ENCODE peak calls at places on chromosomes 12 and 14, in five cellular contexts. J is tibial artery, C is fibroblast of villous mesenchyme, M is lower leg skin, V is LNCaP clone FGC. N is an unnamed sample.

GRCh38 chr12:76449572-76449971 is 101.4 kb upstream of the BBS10 start:
- DNase-seq in J (no peak), C (peak; percentile 67), M (no peak), V (no peak), N (peak; percentile 75)

GRCh38 chr12:81257952-81258551 is 180.2 kb downstream of the ACSS3 start:
- DNase-seq in J (no peak), C (peak; percentile 54), M (no peak), V (peak; percentile 36), N (peak; percentile 73)

GRCh38 chr12:16939871-16940306 is 333.9 kb upstream of the LMO3 start:
- DNase-seq in J (no peak), C (peak; percentile 20), M (no peak), V (peak; percentile 92), N (peak; percentile 72)

GRCh38 chr14:94009767-94010166 is 12.7 kb downstream of the CCDC197 start:
- DNase-seq in J (no peak), C (peak; percentile 22), M (no peak), V (no peak), N (peak; percentile 75)

GRCh38 chr14:64733899-64734298 is 29.7 kb downstream of the PLEKHG3 start:
- DNase-seq in J (no peak), C (no peak), M (no peak), V (no peak), N (no peak)

GRCh38 chr12:116931665-116932064 is 20.9 kb downstream of the FBXW8 start:
- DNase-seq in J (no peak), C (no peak), M (no peak), V (no peak), N (no peak)

GRCh38 chr12:106672308-106673085 is 89.7 kb downstream of the RFX4 start:
- DNase-seq in J (no peak), C (no peak), M (no peak), V (no peak), N (no peak)

GRCh38 chr12:12671850-12672660 is 23.9 kb downstream of the GPR19 start:
- DNase-seq in J (no peak), C (no peak), M (no peak), V (no peak), N (peak; percentile 31)

GRCh38 chr12:57837779-57838562 is 8.6 kb downstream of the CTDSP2 start:
- DNase-seq in J (peak; percentile 62), C (peak; percentile 61), M (no peak), V (no peak), N (peak; percentile 72)

GRCh38 chr12:87329076-87329863 is 699.9 kb downstream of the C12orf50 start:
- DNase-seq in J (no peak), C (no peak), M (no peak), V (no peak), N (no peak)

GRCh38 chr12:54411398-54412241 is 7.4 kb downstream of the ITGA5 start:
- DNase-seq in J (peak; percentile 93), C (peak; percentile 77), M (peak; percentile 90), V (no peak), N (peak; percentile 80)

GRCh38 chr12:105740970-105741725 is 397.6 kb downstream of the NUAK1 start:
- DNase-seq in J (no peak), C (no peak), M (peak; percentile 24), V (peak; percentile 53), N (peak; percentile 24)

GRCh38 chr14:39181026-39181692 is 6.1 kb downstream of the PNN start:
- DNase-seq in J (no peak), C (no peak), M (no peak), V (no peak), N (no peak)

GRCh38 chr12:66352197-66352596 is 49.9 kb downstream of the HELB start:
- DNase-seq in J (no peak), C (peak; percentile 16), M (no peak), V (peak; percentile 10), N (peak; percentile 56)

GRCh38 chr12:29783773-29784666 is at the start of gene TMTC1:
- DNase-seq in J (peak; percentile 67), C (peak; percentile 62), M (peak; percentile 28), V (no peak), N (peak; percentile 70)

GRCh38 chr12:106978035-106978800 is 8.7 kb downstream of the MTERF2 start:
- DNase-seq in J (peak; percentile 51), C (peak; percentile 54), M (no peak), V (peak; percentile 42), N (peak; percentile 78)

GRCh38 chr12:20508362-20508761 is 140.0 kb downstream of the PDE3A start:
- DNase-seq in J (no peak), C (peak; percentile 49), M (no peak), V (no peak), N (peak; percentile 90)

GRCh38 chr12:49198431-49199155 is 9.7 kb upstream of the TUBA1A start:
- DNase-seq in J (no peak), C (peak; percentile 55), M (no peak), V (no peak), N (peak; percentile 73)

GRCh38 chr12:108375986-108376663 is 37.0 kb upstream of the CMKLR1 start:
- DNase-seq in J (no peak), C (no peak), M (no peak), V (no peak), N (peak; percentile 68)

GRCh38 chr12:107504503-107504885 is 181.1 kb upstream of the PWP1 start:
- DNase-seq in J (no peak), C (no peak), M (no peak), V (no peak), N (no peak)

GRCh38 chr12:100798799-100799198 is 4.2 kb downstream of the ANO4 start:
- DNase-seq in J (no peak), C (peak; percentile 41), M (no peak), V (no peak), N (peak; percentile 61)

GRCh38 chr14:67413806-67414769 is 2.1 kb upstream of the PLEK2 start:
- DNase-seq in J (no peak), C (peak; percentile 43), M (no peak), V (no peak), N (peak; percentile 69)

GRCh38 chr12:85955127-85955526 is 81.0 kb downstream of the NTS start:
- DNase-seq in J (no peak), C (peak; percentile 10), M (no peak), V (no peak), N (peak; percentile 41)

GRCh38 chr12:80837342-80837978 is 100.3 kb downstream of the LIN7A start:
- DNase-seq in J (no peak), C (peak; percentile 55), M (no peak), V (no peak), N (peak; percentile 87)

GRCh38 chr12:56487448-56488040 is 417 bp downstream of the GLS2 start:
- DNase-seq in J (peak; percentile 28), C (peak; percentile 11), M (peak; percentile 22), V (no peak), N (peak; percentile 10)

GRCh38 chr14:51653096-51653814 is 1.5 kb downstream of the FRMD6 start:
- DNase-seq in J (no peak), C (peak; percentile 81), M (no peak), V (peak; percentile 10), N (peak; percentile 88)

GRCh38 chr14:72061718-72062117 is 129.5 kb downstream of the RGS6 start:
- DNase-seq in J (no peak), C (no peak), M (no peak), V (peak; percentile 21), N (no peak)

GRCh38 chr12:124939428-124940142 is 25.1 kb upstream of the UBC start:
- DNase-seq in J (peak; percentile 82), C (peak; percentile 96), M (peak; percentile 87), V (peak; percentile 90), N (peak; percentile 95)

GRCh38 chr12:69254046-69254445 is 14.7 kb downstream of the CPSF6 start:
- DNase-seq in J (no peak), C (peak; percentile 65), M (no peak), V (no peak), N (peak; percentile 80)

GRCh38 chr12:128820723-128821432 is 2.9 kb downstream of the SLC15A4 start:
- DNase-seq in J (peak; percentile 54), C (peak; percentile 11), M (peak; percentile 38), V (no peak), N (peak; percentile 38)

GRCh38 chr12:26278666-26279065 is 83.3 kb downstream of the SSPN start:
- DNase-seq in J (no peak), C (no peak), M (no peak), V (no peak), N (no peak)

GRCh38 chr14:56145181-56145580 is 27.0 kb downstream of the PELI2 start:
- DNase-seq in J (no peak), C (no peak), M (no peak), V (no peak), N (peak; percentile 37)

GRCh38 chr12:4450551-4451112 is 5.0 kb upstream of the FGF6 start:
- DNase-seq in J (no peak), C (no peak), M (no peak), V (no peak), N (peak; percentile 48)

GRCh38 chr12:122855071-122855829 is 20.0 kb downstream of the HIP1R start:
- DNase-seq in J (no peak), C (no peak), M (no peak), V (no peak), N (no peak)

GRCh38 chr12:51845451-51845850 is 3.1 kb downstream of the FIGNL2 start:
- DNase-seq in J (no peak), C (no peak), M (no peak), V (no peak), N (no peak)

GRCh38 chr12:51847830-51848727 is at the start of gene FIGNL2:
- DNase-seq in J (no peak), C (no peak), M (no peak), V (no peak), N (no peak)

GRCh38 chr12:51848843-51849735 is 571 bp upstream of the FIGNL2 start:
- DNase-seq in J (no peak), C (no peak), M (no peak), V (no peak), N (no peak)

GRCh38 chr12:51846911-51847829 is 1.3 kb downstream of the FIGNL2 start:
- DNase-seq in J (no peak), C (no peak), M (no peak), V (no peak), N (no peak)

DNA sequence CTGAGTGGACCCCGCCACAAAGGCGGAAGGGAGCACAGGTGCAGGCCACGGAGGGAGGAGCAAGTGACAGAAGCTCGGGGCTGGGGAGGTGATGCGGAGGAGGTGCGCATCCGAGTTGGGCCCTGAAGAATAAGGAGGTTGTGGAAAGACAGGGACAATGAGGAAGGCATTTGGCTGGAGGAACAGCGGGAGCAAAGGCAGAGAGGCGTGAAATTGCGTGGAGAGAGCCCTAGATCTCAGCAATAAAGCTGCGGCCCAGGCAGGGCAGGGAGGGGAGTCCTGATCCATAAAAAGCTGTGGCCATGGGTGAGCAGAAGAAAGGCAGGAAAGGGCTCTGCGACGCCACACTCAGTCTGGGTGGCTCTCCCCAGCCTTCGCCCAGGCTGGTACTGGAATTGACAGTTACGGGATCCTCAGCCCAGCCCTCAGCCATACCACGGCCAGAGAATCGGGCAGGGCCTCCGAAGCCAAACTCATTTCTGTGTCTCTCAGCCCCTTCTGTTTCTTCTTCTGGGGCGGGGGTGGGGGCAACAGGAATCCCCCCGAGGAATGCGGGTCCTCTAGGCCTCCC is 2.2 kb downstream of the FIGNL2 start:
- DNase-seq in J (no peak), C (no peak), M (no peak), V (no peak), N (no peak)
- H3K4me3 ChIP-seq in J (peak overlapping the region; percentile 61), C (no peak overlapping the region), M (no peak overlapping the region), V (no peak overlapping the region), N (no peak overlapping the region)

GRCh38 chr12:5534800-5535199 is 102.9 kb downstream of the NTF3 start:
- DNase-seq in J (no peak), C (no peak), M (no peak), V (no peak), N (no peak)
- TF ChIP-seq CTCF in J (no peak), C (no peak), M (no peak), V (no peak), N (no peak)

GRCh38 chr14:99522934-99523660 is 41.9 kb downstream of the CCNK start:
- DNase-seq in J (no peak), C (peak; percentile 71), M (no peak), V (no peak), N (peak; percentile 38)
- H3K4me3 ChIP-seq in J (no peak overlapping the region), C (no peak overlapping the region), M (no peak overlapping the region), V (no peak overlapping the region), N (no peak overlapping the region)

GRCh38 chr12:132600048-132601032 is 10.0 kb downstream of the LRCOL1 start:
- DNase-seq in J (peak; percentile 58), C (peak; percentile 74), M (peak; percentile 53), V (no peak), N (peak; percentile 79)
- TF ChIP-seq CTCF in J (peak; percentile 61), C (peak; percentile 75), M (no peak), V (peak; percentile 93), N (peak; percentile 80)